ENCODE peak calls at places on chromosomes 1 and 21, in seven cellular contexts. Y is IMR-90, V is vagina, F is suprapubic skin, M is right lobe of liver, A is stomach, R is ovary. O is an unnamed sample.
A peak's percentile ranks its signal among the peaks of the same experiment; 100 is the strongest.

GRCh38 chr1:92822907-92823306 is 8.9 kb upstream of the RPL5 start:
- DNase-seq in Y (peak; percentile 86), V (no peak), F (no peak), M (no peak), A (no peak), R (no peak), O (no peak)

GRCh38 chr1:90810681-90811080 is 93.6 kb upstream of the BARHL2 start:
- DNase-seq in Y (no peak), V (no peak), F (no peak), M (no peak), A (no peak), R (no peak), O (no peak)

GRCh38 chr1:218514694-218515093 is 169.6 kb downstream of the TGFB2 start:
- DNase-seq in Y (no peak), V (no peak), F (no peak), M (no peak), A (no peak), R (no peak), O (no peak)

GRCh38 chr1:63523738-63524137 is 413 bp downstream of the EFCAB7 start:
- DNase-seq in Y (no peak), V (no peak), F (no peak), M (no peak), A (no peak), R (no peak), O (no peak)

GRCh38 chr1:151132676-151133338 is 13.6 kb downstream of the SEMA6C start:
- DNase-seq in Y (no peak), V (no peak), F (no peak), M (no peak), A (no peak), R (peak; percentile 44), O (no peak)

GRCh38 chr1:49356594-49356993 is 579.9 kb upstream of the BEND5 start:
- DNase-seq in Y (no peak), V (no peak), F (no peak), M (no peak), A (no peak), R (no peak), O (no peak)

GRCh38 chr1:203744008-203744972 is 20.7 kb upstream of the LAX1 start:
- DNase-seq in Y (peak; percentile 32), V (no peak), F (peak; percentile 82), M (no peak), A (peak; percentile 31), R (peak; percentile 75), O (peak; percentile 37)

GRCh38 chr21:20999567-21000169 is 1.5 kb downstream of the NCAM2 start:
- DNase-seq in Y (peak; percentile 49), V (no peak), F (no peak), M (no peak), A (no peak), R (peak; percentile 19), O (no peak)

GRCh38 chr21:43269461-43269860 is 100.7 kb downstream of the CRYAA start:
- DNase-seq in Y (no peak), V (no peak), F (no peak), M (no peak), A (no peak), R (no peak), O (no peak)

GRCh38 chr1:19884312-19884711 is 2.1 kb downstream of the OTUD3 start:
- DNase-seq in Y (no peak), V (no peak), F (no peak), M (no peak), A (no peak), R (no peak), O (no peak)

GRCh38 chr1:234920136-234920842 is 208.3 kb downstream of the TOMM20 start:
- DNase-seq in Y (no peak), V (no peak), F (peak; percentile 60), M (no peak), A (peak; percentile 17), R (no peak), O (no peak)

GRCh38 chr1:150562384-150563339 is 13.5 kb downstream of the ADAMTSL4 start:
- DNase-seq in Y (no peak), V (no peak), F (no peak), M (no peak), A (peak; percentile 51), R (peak; percentile 56), O (peak; percentile 97)

GRCh38 chr1:227901906-227902640 is 45.7 kb downstream of the WNT9A start:
- DNase-seq in Y (peak; percentile 11), V (no peak), F (peak; percentile 58), M (peak; percentile 7), A (no peak), R (no peak), O (no peak)

GRCh38 chr1:36269408-36269838 is 36.7 kb upstream of the SH3D21 start:
- DNase-seq in Y (peak; percentile 40), V (no peak), F (no peak), M (peak; percentile 77), A (peak; percentile 84), R (no peak), O (no peak)

GRCh38 chr1:21334214-21335087 is 44.2 kb upstream of the ECE1 start:
- DNase-seq in Y (peak; percentile 86), V (no peak), F (no peak), M (peak; percentile 78), A (peak; percentile 76), R (peak; percentile 83), O (peak; percentile 94)

GRCh38 chr1:32413507-32414185 is 19.4 kb upstream of the BSDC1 start:
- DNase-seq in Y (peak; percentile 68), V (no peak), F (no peak), M (peak; percentile 36), A (peak; percentile 71), R (peak; percentile 64), O (peak; percentile 65)

GRCh38 chr1:84078108-84078823 is 65.8 kb upstream of the PRKACB start:
- DNase-seq in Y (peak; percentile 36), V (no peak), F (peak; percentile 64), M (peak; percentile 40), A (no peak), R (peak; percentile 18), O (no peak)

GRCh38 chr1:20111452-20111851 is 7.9 kb downstream of the PLA2G2D start:
- DNase-seq in Y (no peak), V (no peak), F (peak; percentile 15), M (no peak), A (no peak), R (no peak), O (no peak)

GRCh38 chr1:93591833-93592635 is 89.6 kb downstream of the BCAR3 start:
- DNase-seq in Y (no peak), V (no peak), F (peak; percentile 67), M (peak; percentile 85), A (peak; percentile 96), R (no peak), O (peak; percentile 92)

GRCh38 chr1:94783342-94784264 is 36.6 kb upstream of the SLC44A3 start:
- DNase-seq in Y (peak; percentile 94), V (no peak), F (peak; percentile 80), M (no peak), A (peak; percentile 89), R (peak; percentile 78), O (peak; percentile 64)

GRCh38 chr1:58813801-58814200 is 30.0 kb upstream of the JUN start:
- DNase-seq in Y (no peak), V (no peak), F (no peak), M (no peak), A (no peak), R (no peak), O (no peak)

GRCh38 chr1:207898260-207898659 is 12.7 kb downstream of the CD34 start:
- DNase-seq in Y (no peak), V (no peak), F (no peak), M (no peak), A (no peak), R (peak; percentile 8), O (no peak)

GRCh38 chr1:110390096-110390495 is 730 bp downstream of the SLC16A4 start:
- DNase-seq in Y (peak; percentile 89), V (no peak), F (no peak), M (no peak), A (no peak), R (peak; percentile 75), O (no peak)

GRCh38 chr1:66556161-66556611 is 22.2 kb downstream of the SGIP1 start:
- DNase-seq in Y (no peak), V (no peak), F (no peak), M (no peak), A (no peak), R (no peak), O (no peak)

GRCh38 chr1:101200513-101200912 is 36.3 kb upstream of the S1PR1 start:
- DNase-seq in Y (peak; percentile 93), V (no peak), F (no peak), M (no peak), A (no peak), R (no peak), O (no peak)

GRCh38 chr1:56901720-56902119 is 47.1 kb downstream of the C8A start:
- DNase-seq in Y (peak; percentile 58), V (no peak), F (no peak), M (no peak), A (no peak), R (no peak), O (no peak)

GRCh38 chr1:18948913-18949688 is 7.4 kb downstream of the IFFO2 start:
- DNase-seq in Y (peak; percentile 71), V (no peak), F (no peak), M (peak; percentile 74), A (peak; percentile 57), R (peak; percentile 50), O (no peak)

GRCh38 chr1:181126871-181127587 is 38.5 kb downstream of the IER5 start:
- DNase-seq in Y (no peak), V (no peak), F (no peak), M (peak; percentile 86), A (peak; percentile 73), R (no peak), O (peak; percentile 69)

GRCh38 chr1:55209247-55209646 is 5.9 kb downstream of the USP24 start:
- DNase-seq in Y (no peak), V (no peak), F (no peak), M (no peak), A (no peak), R (no peak), O (no peak)
- H3K4me1 ChIP-seq in Y (peaks cover 12% of the 10 kb centered on the region), V (peaks cover 85% of the 10 kb centered on the region), F (peaks cover 66% of the 10 kb centered on the region), M (peaks cover 51% of the 10 kb centered on the region), A (peaks cover 33% of the 10 kb centered on the region), R (peaks cover 8% of the 10 kb centered on the region), O (no peaks in the 10 kb centered on the region)

GRCh38 chr21:34932233-34932632 is 116.9 kb downstream of the RUNX1 start:
- DNase-seq in Y (no peak), V (no peak), F (no peak), M (no peak), A (no peak), R (no peak), O (no peak)
- TF ChIP-seq POLR2A in Y (no peak), V (no peak), F (no peak), M (no peak), A (no peak), R (no peak), O (no peak)

GRCh38 chr1:11566042-11566825 is 87.3 kb downstream of the DISP3 start:
- DNase-seq in Y (no peak), V (no peak), F (no peak), M (no peak), A (no peak), R (no peak), O (no peak)
- H3K4me1 ChIP-seq in Y (no peaks in the 10 kb centered on the region), V (no peaks in the 10 kb centered on the region), F (no peaks in the 10 kb centered on the region), M (no peaks in the 10 kb centered on the region), A (no peaks in the 10 kb centered on the region), R (no peaks in the 10 kb centered on the region), O (no peaks in the 10 kb centered on the region)

DNA sequence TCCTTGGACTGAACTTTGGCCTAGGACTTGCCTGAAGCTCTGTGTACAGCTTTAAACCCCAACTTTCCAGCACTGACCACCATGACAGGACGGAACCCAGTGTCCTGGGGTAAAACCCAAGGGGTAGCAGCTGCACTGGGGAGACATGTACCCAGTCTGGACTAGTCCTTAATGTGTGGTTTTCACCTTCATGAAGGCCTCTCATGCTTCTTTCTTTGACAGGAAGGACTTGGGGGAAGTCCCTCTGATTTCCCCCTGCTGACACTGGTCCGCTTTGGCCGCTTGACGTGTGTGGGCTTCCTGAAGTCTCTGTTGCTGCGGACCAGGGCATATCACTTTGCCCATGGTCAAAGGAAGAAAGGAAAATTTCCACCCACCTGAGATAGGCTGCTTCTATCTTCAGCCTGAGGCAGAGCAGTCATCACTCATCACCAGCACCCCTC is 66.3 kb upstream of the PRDX6 start:
- DNase-seq in Y (no peak), V (no peak), F (no peak), M (no peak), A (no peak), R (no peak), O (no peak)
- TF ChIP-seq POLR2A in Y (no peak), V (no peak), F (no peak), M (no peak), A (no peak), R (no peak), O (no peak)

O was measured in Peyer's patch.